ENCODE peak calls at places on chromosomes 4 and X, in four cellular contexts. I is endothelial cell of umbilical vein, X is neural crest cell, D is cardiac muscle cell. K is an unnamed sample.

GRCh38 chrX:143669395-143669794 is 33.5 kb upstream of the SLITRK4 start:
- DNase-seq in I (no peak), X (no peak), D (no peak), K (peak; percentile 13)

GRCh38 chr4:37453361-37454262 is 209.1 kb downstream of the NWD2 start:
- DNase-seq in I (peak; percentile 39), X (peak; percentile 57), D (peak; percentile 86), K (peak; percentile 30)

GRCh38 chrX:8783100-8784098 is 17.8 kb downstream of the FAM9A start:
- DNase-seq in I (peak; percentile 33), X (no peak), D (no peak), K (peak; percentile 46)

GRCh38 chr4:65747386-65747785 is 77.1 kb upstream of the EPHA5 start:
- DNase-seq in I (peak; percentile 61), X (no peak), D (no peak), K (no peak)

GRCh38 chr4:40550900-40551546 is 78.6 kb downstream of the RBM47 start:
- DNase-seq in I (peak; percentile 55), X (no peak), D (peak; percentile 30), K (peak; percentile 28)

GRCh38 chr4:152072886-152073285 is 312.1 kb upstream of the GATB start:
- DNase-seq in I (no peak), X (no peak), D (no peak), K (no peak)

GRCh38 chrX:130563476-130563875 is 161.7 kb downstream of the RBMX2 start:
- DNase-seq in I (no peak), X (no peak), D (no peak), K (no peak)

GRCh38 chrX:19849433-19850190 is 37.8 kb downstream of the SH3KBP1 start:
- DNase-seq in I (peak; percentile 35), X (no peak), D (no peak), K (no peak)

GRCh38 chr4:1855334-1856070 is 454 bp downstream of the LETM1 start:
- DNase-seq in I (peak; percentile 21), X (no peak), D (peak; percentile 38), K (no peak)

GRCh38 chrX:130174051-130174704 is 2.4 kb downstream of the RAB33A start:
- DNase-seq in I (peak; percentile 60), X (no peak), D (no peak), K (no peak)

GRCh38 chrX:38214551-38214950 is 6.1 kb downstream of the SRPX start:
- DNase-seq in I (peak; percentile 8), X (no peak), D (no peak), K (no peak)

GRCh38 chr4:122480023-122480422 is 23.5 kb upstream of the IL2 start:
- DNase-seq in I (no peak), X (no peak), D (peak; percentile 69), K (no peak)

GRCh38 chr4:40350627-40351227 is 15.6 kb downstream of the CHRNA9 start:
- DNase-seq in I (no peak), X (no peak), D (no peak), K (no peak)

GRCh38 chr4:180057891-180058643 is 2185.1 kb upstream of the TENM3 start:
- DNase-seq in I (no peak), X (peak; percentile 18), D (peak; percentile 49), K (peak; percentile 22)

GRCh38 chr4:122172266-122172665 is 20.1 kb downstream of the BLTP1 start:
- DNase-seq in I (no peak), X (no peak), D (no peak), K (no peak)

GRCh38 chr4:5500165-5500564 is 208.2 kb downstream of the EVC2 start:
- DNase-seq in I (no peak), X (no peak), D (no peak), K (no peak)

GRCh38 chr4:48722509-48723446 is 57.3 kb downstream of the FRYL start:
- DNase-seq in I (peak; percentile 83), X (no peak), D (no peak), K (no peak)

GRCh38 chr4:87973283-87974169 is 2.0 kb upstream of the SPP1 start:
- DNase-seq in I (peak; percentile 78), X (peak; percentile 53), D (peak; percentile 69), K (peak; percentile 63)

GRCh38 chr4:39030726-39031125 is 1.5 kb downstream of the TMEM156 start:
- DNase-seq in I (no peak), X (no peak), D (no peak), K (no peak)

GRCh38 chr4:40462326-40462725 is 127.2 kb downstream of the CHRNA9 start:
- DNase-seq in I (no peak), X (no peak), D (no peak), K (no peak)

GRCh38 chr4:17809667-17810066 is 890 bp downstream of the DCAF16 start:
- DNase-seq in I (peak; percentile 14), X (no peak), D (no peak), K (no peak)

GRCh38 chr4:103032575-103032974 is 13.1 kb upstream of the SLC9B1 start:
- DNase-seq in I (peak; percentile 6), X (no peak), D (peak; percentile 62), K (peak; percentile 58)

GRCh38 chr4:5708171-5708828 is at the start of gene EVC2:
- DNase-seq in I (peak; percentile 47), X (peak; percentile 51), D (peak; percentile 54), K (peak; percentile 67)

GRCh38 chrX:56233100-56233499 is 944 bp downstream of the KLF8 start:
- DNase-seq in I (no peak), X (no peak), D (peak; percentile 13), K (no peak)

GRCh38 chr4:8537041-8537461 is 43.1 kb upstream of the GPR78 start:
- DNase-seq in I (peak; percentile 63), X (no peak), D (no peak), K (peak; percentile 59)

GRCh38 chrX:151359931-151360871 is 36.8 kb upstream of the VMA21 start:
- DNase-seq in I (peak; percentile 12), X (peak; percentile 43), D (peak; percentile 53), K (peak; percentile 41)

GRCh38 chrX:39251995-39252394 is 450.7 kb downstream of the MID1IP1 start:
- DNase-seq in I (no peak), X (no peak), D (no peak), K (no peak)

GRCh38 chr4:25857403-25857802 is 5.4 kb downstream of the SEL1L3 start:
- DNase-seq in I (no peak), X (no peak), D (no peak), K (peak; percentile 16)

DNA sequence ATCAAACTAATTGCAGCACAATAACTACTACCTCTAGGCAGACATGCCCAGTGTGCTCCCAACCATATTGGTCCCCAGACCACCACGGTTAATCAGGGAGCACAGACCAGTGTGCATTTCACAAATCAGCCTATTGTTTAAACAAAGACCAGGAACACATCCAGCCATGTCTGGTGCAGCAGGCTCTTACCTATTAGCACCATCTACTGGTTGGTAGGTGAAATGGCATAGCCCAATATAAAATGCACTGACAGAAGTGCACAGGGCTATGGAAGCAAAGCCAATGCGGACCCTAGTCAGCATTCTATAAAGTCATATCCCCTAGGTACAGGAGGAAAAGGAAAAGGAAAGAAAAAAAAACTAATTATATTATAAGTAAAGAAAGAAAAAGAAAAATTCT is 15.5 kb upstream of the CYLC1 start:
- DNase-seq in I (peak; percentile 1), X (no peak), D (peak; percentile 57), K (peak; percentile 33)
- TF ChIP-seq CTCF in I (peak; percentile 36), X (peak; percentile 76), D (peak; percentile 43), K (peak; percentile 63)

DNA sequence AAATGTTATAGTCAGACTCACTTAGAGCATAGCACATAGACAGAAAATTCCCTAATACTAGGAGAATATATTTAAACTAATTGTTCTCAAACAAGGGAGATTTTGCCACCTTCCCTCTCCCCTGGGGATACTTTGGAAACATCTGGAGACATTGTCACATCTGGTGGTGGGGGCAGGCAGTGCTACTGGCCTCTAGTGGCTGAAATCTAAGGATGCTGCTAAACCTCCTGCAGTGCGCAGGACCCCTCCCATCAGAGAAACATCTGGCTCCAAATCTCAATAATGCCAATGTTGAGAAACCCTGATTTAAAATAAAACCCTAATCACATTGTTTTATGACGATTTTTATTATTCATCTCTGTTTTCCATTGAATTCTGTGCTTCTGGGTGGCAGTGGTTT is 244.9 kb downstream of the FRMPD4 start:
- DNase-seq in I (no peak), X (no peak), D (no peak), K (peak; percentile 3)
- TF ChIP-seq CTCF in I (peak; percentile 11), X (peak; percentile 40), D (peak; percentile 31), K (peak; percentile 40)

DNA sequence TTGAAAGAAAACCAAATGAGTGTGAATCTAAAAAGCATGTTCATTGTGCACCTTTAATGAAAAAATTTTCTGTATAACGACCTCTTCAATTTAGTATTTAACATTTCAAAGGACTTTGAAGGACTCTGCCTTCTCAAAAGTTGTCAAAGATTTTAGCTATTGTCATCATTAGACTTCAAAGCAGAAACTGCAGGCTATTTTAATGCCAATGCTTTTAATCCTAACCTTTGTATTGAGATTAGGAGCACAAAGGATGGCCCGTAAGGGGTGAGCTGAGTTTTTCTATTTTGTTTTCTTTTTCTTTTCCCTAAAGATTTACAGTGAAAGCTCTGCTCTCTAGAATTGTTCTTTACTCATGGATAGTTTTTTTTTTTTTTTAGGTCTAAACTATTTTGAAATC is 26.5 kb upstream of the STOX2 start:
- DNase-seq in I (no peak), X (no peak), D (no peak), K (no peak)
- TF ChIP-seq CTCF in I (no peak), X (no peak), D (no peak), K (no peak)

GRCh38 chr4:153535735-153536494 is 69.8 kb downstream of the TMEM131L start:
- DNase-seq in I (peak; percentile 21), X (no peak), D (no peak), K (no peak)
- TF ChIP-seq CTCF in I (no peak), X (no peak), D (no peak), K (no peak)

GRCh38 chr4:97646997-97647396 is 496.3 kb downstream of the STPG2 start:
- DNase-seq in I (peak; percentile 77), X (no peak), D (no peak), K (peak; percentile 27)

GRCh38 chr4:97645437-97645836 is 497.8 kb downstream of the STPG2 start:
- DNase-seq in I (no peak), X (no peak), D (no peak), K (no peak)

GRCh38 chr4:97639961-97640360 is 503.3 kb downstream of the STPG2 start:
- DNase-seq in I (no peak), X (no peak), D (no peak), K (no peak)

GRCh38 chr4:97643179-97643578 is 500.1 kb downstream of the STPG2 start:
- DNase-seq in I (peak; percentile 23), X (no peak), D (no peak), K (no peak)
- TF ChIP-seq CTCF in I (no peak), X (no peak), D (no peak), K (no peak)

GRCh38 chr4:98506462-98507132 is 151.8 kb downstream of the TSPAN5 start:
- DNase-seq in I (peak; percentile 23), X (peak; percentile 16), D (peak; percentile 47), K (peak; percentile 36)
- TF ChIP-seq CTCF in I (peak; percentile 15), X (peak; percentile 37), D (peak; percentile 24), K (peak; percentile 58)

GRCh38 chr4:83390965-83391364 is 56.3 kb upstream of the HPSE start:
- DNase-seq in I (no peak), X (no peak), D (no peak), K (no peak)

GRCh38 chr4:83389756-83390505 is 55.3 kb upstream of the HPSE start:
- DNase-seq in I (no peak), X (no peak), D (no peak), K (no peak)

GRCh38 chr4:83389037-83389755 is 54.5 kb upstream of the HPSE start:
- DNase-seq in I (no peak), X (no peak), D (no peak), K (no peak)

GRCh38 chr4:83386931-83387897 is 52.6 kb upstream of the HPSE start:
- DNase-seq in I (no peak), X (no peak), D (no peak), K (no peak)

GRCh38 chr4:83387922-83388676 is 53.5 kb upstream of the HPSE start:
- DNase-seq in I (no peak), X (no peak), D (no peak), K (no peak)
- TF ChIP-seq CTCF in I (no peak), X (no peak), D (no peak), K (no peak)

K was measured in A673.